ENCODE peak calls at places on chromosomes 3 and 15, in four cellular contexts. W, L, P and Z are unnamed samples.

GRCh38 chr3:170128977-170129431 is 52.5 kb downstream of the PHC3 start:
- DNase-seq in W (no peak), L (no peak), P (no peak), Z (no peak)

GRCh38 chr3:126487151-126487771 is 11.6 kb upstream of the ZXDC start:
- DNase-seq in W (no peak), L (no peak), P (peak; percentile 23), Z (no peak)

GRCh38 chr3:107845355-107846281 is 245.2 kb downstream of the CD47 start:
- DNase-seq in W (no peak), L (no peak), P (no peak), Z (no peak)

GRCh38 chr3:102400766-102401165 is 34.0 kb upstream of the ZPLD1 start:
- DNase-seq in W (no peak), L (no peak), P (no peak), Z (no peak)

GRCh38 chr15:25849431-25849921 is 13.7 kb downstream of the ATP10A start:
- DNase-seq in W (no peak), L (no peak), P (no peak), Z (no peak)

GRCh38 chr3:62795978-62796635 is 79.1 kb downstream of the CADPS start:
- DNase-seq in W (no peak), L (no peak), P (no peak), Z (no peak)

GRCh38 chr3:150202696-150203095 is 205.4 kb upstream of the TSC22D2 start:
- DNase-seq in W (peak; percentile 15), L (no peak), P (no peak), Z (no peak)

GRCh38 chr3:128784228-128784627 is 58.2 kb downstream of the RAB7A start:
- DNase-seq in W (no peak), L (no peak), P (peak; percentile 49), Z (no peak)

GRCh38 chr3:124588036-124588435 is 142.2 kb upstream of the UMPS start:
- DNase-seq in W (no peak), L (no peak), P (no peak), Z (no peak)

GRCh38 chr3:143720381-143720780 is 127.9 kb downstream of the SLC9A9 start:
- DNase-seq in W (no peak), L (no peak), P (no peak), Z (no peak)

GRCh38 chr3:23810342-23811116 is 4.8 kb downstream of the UBE2E1 start:
- DNase-seq in W (peak; percentile 25), L (peak; percentile 30), P (peak; percentile 36), Z (no peak)

GRCh38 chr15:69412701-69413100 is 1.4 kb upstream of the KIF23 start:
- DNase-seq in W (no peak), L (no peak), P (no peak), Z (no peak)

GRCh38 chr15:39589815-39590644 is 9.2 kb downstream of the THBS1 start:
- DNase-seq in W (no peak), L (no peak), P (no peak), Z (no peak)

GRCh38 chr3:127423856-127424765 is 136.3 kb upstream of the PRR20G start:
- DNase-seq in W (no peak), L (no peak), P (no peak), Z (no peak)

GRCh38 chr3:142705256-142705655 is 18.6 kb upstream of the TRPC1 start:
- DNase-seq in W (peak; percentile 83), L (no peak), P (no peak), Z (no peak)

GRCh38 chr15:73965730-73966103 is 26.4 kb downstream of the STOML1 start:
- DNase-seq in W (no peak), L (no peak), P (peak; percentile 60), Z (no peak)

GRCh38 chr3:155064920-155065319 is 15.2 kb upstream of the MME start:
- DNase-seq in W (no peak), L (no peak), P (no peak), Z (no peak)

GRCh38 chr3:114080201-114080600 is 23.7 kb downstream of the QTRT2 start:
- DNase-seq in W (no peak), L (no peak), P (no peak), Z (no peak)

GRCh38 chr3:124157000-124157712 is 165.2 kb upstream of the ROPN1 start:
- DNase-seq in W (no peak), L (no peak), P (no peak), Z (no peak)

GRCh38 chr3:165195628-165196576 is at the start of gene SLITRK3:
- DNase-seq in W (peak; percentile 54), L (no peak), P (no peak), Z (no peak)

GRCh38 chr3:145936986-145937385 is 224.0 kb downstream of the PLOD2 start:
- DNase-seq in W (no peak), L (no peak), P (no peak), Z (no peak)

GRCh38 chr3:126986001-126986400 is 3.1 kb downstream of the PLXNA1 start:
- DNase-seq in W (peak; percentile 44), L (no peak), P (no peak), Z (no peak)

GRCh38 chr3:145681132-145681531 is 479.9 kb downstream of the PLOD2 start:
- DNase-seq in W (no peak), L (no peak), P (no peak), Z (no peak)

GRCh38 chr3:4898454-4899313 is 80.6 kb upstream of the BHLHE40 start:
- DNase-seq in W (no peak), L (no peak), P (no peak), Z (no peak)